ENCODE peak calls at places on chromosomes 11 and 22, in seven cellular contexts. K, E, N, O, M, Z and F are unnamed samples.
A peak's percentile ranks its signal among the peaks of the same experiment; 100 is the strongest.

GRCh38 chr11:64146036-64146943 is 19.6 kb downstream of the MACROD1 start:
- DNase-seq in K (no peak), N (no peak), Z (no peak), E (no peak), M (no peak), O (no peak), F (peak; percentile 24)

GRCh38 chr11:47950396-47950795 is 30.0 kb upstream of the PTPRJ start:
- DNase-seq in N (no peak), E (no peak), M (no peak), O (no peak), K (no peak), Z (no peak), F (peak; percentile 47)

GRCh38 chr22:50610041-50610451 is 9.5 kb downstream of the MAPK8IP2 start:
- DNase-seq in M (no peak), K (no peak), N (no peak), E (no peak), Z (peak; percentile 54), O (no peak), F (no peak)

GRCh38 chr11:78476066-78476465 is 58.4 kb upstream of the GAB2 start:
- DNase-seq in Z (no peak), O (no peak), K (no peak), N (no peak), E (no peak), M (no peak), F (no peak)

GRCh38 chr22:32411388-32411787 is 659 bp downstream of the RTCB start:
- DNase-seq in M (no peak), E (no peak), O (no peak), K (no peak), N (no peak), Z (no peak), F (peak; percentile 24)

GRCh38 chr11:37952035-37952434 is 1354.0 kb upstream of the RAG2 start:
- DNase-seq in O (no peak), M (no peak), Z (no peak), N (no peak), E (no peak), K (no peak), F (no peak)

GRCh38 chr11:83456075-83456474 is 169.9 kb upstream of the CCDC90B start:
- DNase-seq in M (no peak), O (no peak), K (peak; percentile 36), E (no peak), Z (no peak), N (no peak), F (no peak)

GRCh38 chr11:91435694-91436375 is 788.8 kb upstream of the FAT3 start:
- DNase-seq in O (no peak), M (no peak), K (no peak), Z (no peak), E (no peak), N (no peak), F (no peak)

GRCh38 chr22:30860176-30861105 is 108.1 kb downstream of the MORC2 start:
- DNase-seq in K (peak; percentile 48), O (no peak), N (no peak), M (no peak), Z (no peak), E (no peak), F (no peak)

GRCh38 chr11:61106906-61107470 is 4.7 kb downstream of the CD5 start:
- DNase-seq in K (no peak), M (no peak), E (no peak), N (no peak), Z (no peak), O (no peak), F (no peak)

GRCh38 chr11:75319035-75319877 is 32.2 kb downstream of the ARRB1 start:
- DNase-seq in Z (no peak), N (no peak), O (no peak), K (no peak), M (no peak), E (no peak), F (peak; percentile 45)

GRCh38 chr22:49969751-49970527 is 9.4 kb downstream of the PIM3 start:
- DNase-seq in M (no peak), O (no peak), E (no peak), K (peak; percentile 30), Z (peak; percentile 78), N (peak; percentile 69), F (no peak)

GRCh38 chr11:65261591-65262380 is at the start of gene POLA2:
- DNase-seq in Z (peak; percentile 98), N (peak; percentile 98), M (peak; percentile 82), K (peak; percentile 89), E (peak; percentile 47), O (peak; percentile 87), F (peak; percentile 94)

GRCh38 chr22:29748248-29748893 is 18.4 kb downstream of the ZMAT5 start:
- DNase-seq in N (no peak), Z (no peak), K (no peak), O (no peak), E (no peak), M (no peak), F (no peak)

GRCh38 chr11:10943968-10944367 is 86.1 kb upstream of the ZBED5 start:
- DNase-seq in E (no peak), M (peak; percentile 46), N (no peak), O (no peak), Z (no peak), K (no peak), F (peak; percentile 70)

GRCh38 chr11:798093-798713 is at the start of gene SLC25A22:
- DNase-seq in O (peak; percentile 60), E (no peak), M (no peak), K (peak; percentile 77), Z (peak; percentile 97), N (no peak), F (peak; percentile 58)

GRCh38 chr11:44548032-44548695 is 17.3 kb upstream of the CD82 start:
- DNase-seq in E (no peak), Z (no peak), N (peak; percentile 42), K (no peak), O (no peak), M (no peak), F (no peak)

GRCh38 chr11:46535688-46536087 is 58.1 kb downstream of the AMBRA1 start:
- DNase-seq in E (no peak), O (no peak), Z (no peak), N (no peak), K (no peak), M (no peak), F (no peak)

GRCh38 chr11:35651263-35651662 is 11.3 kb upstream of the TRIM44 start:
- DNase-seq in K (no peak), O (no peak), N (no peak), Z (no peak), M (no peak), E (no peak), F (no peak)

GRCh38 chr11:35655856-35656255 is 6.7 kb upstream of the TRIM44 start:
- DNase-seq in O (no peak), E (no peak), K (no peak), M (no peak), Z (no peak), N (no peak), F (no peak)

GRCh38 chr11:35658028-35658948 is 4.3 kb upstream of the TRIM44 start:
- DNase-seq in N (no peak), E (no peak), O (no peak), K (no peak), M (no peak), Z (no peak), F (no peak)

GRCh38 chr11:35650467-35650866 is 12.1 kb upstream of the TRIM44 start:
- DNase-seq in N (no peak), M (no peak), O (no peak), K (no peak), Z (no peak), E (no peak), F (no peak)

GRCh38 chr11:35654711-35655110 is 7.9 kb upstream of the TRIM44 start:
- DNase-seq in Z (no peak), N (no peak), K (no peak), O (no peak), E (no peak), M (no peak), F (no peak)
- H3K4me3 ChIP-seq in Z (no peak overlapping the region), N (no peak overlapping the region), K (no peak overlapping the region), O (no peak overlapping the region), E (no peak overlapping the region), M (no peak overlapping the region), F (no peak overlapping the region)

DNA sequence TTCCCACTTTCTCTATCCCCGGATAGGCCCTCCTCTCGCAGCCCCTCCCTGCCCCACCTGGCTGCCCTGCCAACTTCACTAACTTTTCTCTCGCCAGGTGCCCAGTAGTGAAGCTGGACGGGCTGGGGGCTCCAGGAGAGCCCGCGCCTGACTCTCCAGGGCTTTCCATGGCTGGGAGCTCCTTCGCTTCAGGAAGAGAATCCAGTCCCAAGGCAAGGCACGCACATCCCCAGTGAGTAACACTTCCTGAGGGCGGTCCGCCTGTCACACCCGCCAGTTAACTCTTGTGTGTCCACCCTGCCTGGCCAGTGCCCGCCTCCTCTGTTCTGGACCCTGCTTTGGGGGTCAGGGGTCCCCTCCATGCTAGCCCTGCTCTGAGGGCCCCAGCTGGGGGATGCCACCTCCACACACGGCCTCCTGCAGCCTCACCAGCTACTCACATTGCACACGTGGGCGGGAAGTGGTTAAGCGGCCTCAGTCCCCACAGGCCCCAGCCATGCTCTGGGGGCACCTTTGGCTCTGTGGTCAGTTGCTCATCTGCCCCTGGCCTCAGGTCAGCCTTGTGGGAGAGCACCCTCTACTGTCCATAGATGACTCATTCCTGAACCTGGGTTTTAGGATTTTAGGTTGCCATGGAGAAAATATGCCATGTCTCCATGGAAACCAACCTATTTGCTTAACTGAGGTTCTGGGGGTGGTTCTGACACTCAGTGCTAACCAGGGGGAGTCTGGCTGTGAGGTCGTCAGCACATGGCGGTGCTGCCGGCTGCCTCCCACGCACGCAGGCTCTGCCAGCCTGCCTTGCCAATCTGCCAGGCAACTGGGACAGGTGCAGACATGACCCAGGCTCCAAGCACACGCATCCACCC is at the start of gene RIN1:
- DNase-seq in K (peak; percentile 82), N (peak; percentile 83), Z (peak; percentile 85), O (no peak), M (peak; percentile 94), E (peak; percentile 71), F (peak; percentile 95)
- TF ChIP-seq CTCF in K (peak; percentile 33), N (no peak), Z (no peak), O (peak; percentile 30), M (peak; percentile 29), E (peak; percentile 29), F (peak; percentile 36)

GRCh38 chr11:9688716-9689511 is 25.0 kb downstream of the SWAP70 start:
- DNase-seq in O (no peak), E (no peak), M (peak; percentile 80), K (peak; percentile 50), Z (no peak), N (no peak), F (peak; percentile 98)
- H3K4me3 ChIP-seq in O (peak overlapping the region; percentile 4), E (no peak overlapping the region), M (peak overlapping the region; percentile 7), K (peak overlapping the region; percentile 18), Z (no peak overlapping the region), N (no peak overlapping the region), F (peak overlapping the region; percentile 8)

GRCh38 chr11:35964846-35965245 is 21.0 kb downstream of the LDLRAD3 start:
- DNase-seq in O (no peak), K (no peak), Z (no peak), E (no peak), M (no peak), N (no peak), F (no peak)

GRCh38 chr11:35969089-35970046 is 25.5 kb downstream of the LDLRAD3 start:
- DNase-seq in K (no peak), N (no peak), E (no peak), O (no peak), Z (no peak), M (no peak), F (no peak)

GRCh38 chr11:35963911-35964310 is 20.0 kb downstream of the LDLRAD3 start:
- DNase-seq in E (no peak), M (no peak), O (peak; percentile 23), Z (no peak), K (no peak), N (no peak), F (peak; percentile 53)

GRCh38 chr11:35968386-35969088 is 24.7 kb downstream of the LDLRAD3 start:
- DNase-seq in O (no peak), N (no peak), M (no peak), K (no peak), Z (no peak), E (no peak), F (no peak)

GRCh38 chr11:35967042-35967441 is 23.2 kb downstream of the LDLRAD3 start:
- DNase-seq in M (no peak), N (no peak), O (no peak), K (no peak), Z (no peak), E (no peak), F (no peak)
- TF ChIP-seq CTCF in M (no peak), N (no peak), O (no peak), K (no peak), Z (no peak), E (no peak), F (no peak)